ENCODE peak calls at places on chromosomes 6 and 20, in seven cellular contexts. A is vagina, D is transverse colon, L is heart left ventricle, X is lower leg skin, K is body of pancreas, C is A549. R is an unnamed sample.
A peak's percentile ranks its signal among the peaks of the same experiment; 100 is the strongest.

GRCh38 chr6:99521557-99522286 is 6.5 kb upstream of the USP45 start:
- DNase-seq in A (no peak), D (peak; percentile 12), L (peak; percentile 40), X (no peak), K (no peak), C (peak; percentile 2), R (no peak)

GRCh38 chr6:5333653-5334052 is 72.3 kb downstream of the FARS2 start:
- DNase-seq in A (no peak), D (no peak), L (no peak), X (no peak), K (no peak), C (peak; percentile 23), R (no peak)

GRCh38 chr20:845967-846893 is 12.7 kb downstream of the FAM110A start:
- DNase-seq in A (no peak), D (no peak), L (peak; percentile 49), X (no peak), K (no peak), C (no peak), R (no peak)

GRCh38 chr6:54083301-54083700 is 27.9 kb upstream of the MLIP start:
- DNase-seq in A (no peak), D (no peak), L (no peak), X (no peak), K (no peak), C (no peak), R (no peak)

GRCh38 chr6:117531346-117531745 is 48.9 kb downstream of the DCBLD1 start:
- DNase-seq in A (no peak), D (no peak), L (no peak), X (no peak), K (no peak), C (no peak), R (no peak)

GRCh38 chr20:35237486-35237885 is 11.0 kb downstream of the MMP24 start:
- DNase-seq in A (no peak), D (no peak), L (no peak), X (no peak), K (no peak), C (no peak), R (no peak)

GRCh38 chr6:157045831-157046454 is 268.8 kb downstream of the ARID1B start:
- DNase-seq in A (no peak), D (no peak), L (no peak), X (no peak), K (no peak), C (peak; percentile 57), R (no peak)

GRCh38 chr6:81938991-81939773 is 186.7 kb upstream of the TENT5A start:
- DNase-seq in A (no peak), D (no peak), L (no peak), X (no peak), K (no peak), C (no peak), R (no peak)

GRCh38 chr6:85453052-85453451 is 3.2 kb downstream of the NT5E start:
- DNase-seq in A (no peak), D (no peak), L (no peak), X (no peak), K (no peak), C (no peak), R (no peak)

GRCh38 chr6:163438940-163439335 is 24.4 kb downstream of the QKI start:
- DNase-seq in A (no peak), D (peak; percentile 53), L (peak; percentile 64), X (no peak), K (peak; percentile 45), C (no peak), R (peak; percentile 54)

GRCh38 chr6:85193339-85193738 is 256.5 kb upstream of the NT5E start:
- DNase-seq in A (no peak), D (no peak), L (no peak), X (no peak), K (no peak), C (no peak), R (no peak)

GRCh38 chr20:4767084-4767483 is 45.4 kb downstream of the PRND start:
- DNase-seq in A (no peak), D (no peak), L (no peak), X (no peak), K (no peak), C (no peak), R (no peak)

GRCh38 chr6:81743649-81744048 is 8.8 kb downstream of the TENT5A start:
- DNase-seq in A (no peak), D (no peak), L (no peak), X (no peak), K (no peak), C (no peak), R (no peak)

GRCh38 chr6:137223370-137224131 is 4.4 kb upstream of the IFNGR1 start:
- DNase-seq in A (no peak), D (no peak), L (peak; percentile 53), X (peak; percentile 68), K (peak; percentile 36), C (peak; percentile 75), R (no peak)

GRCh38 chr6:33787954-33788693 is 806 bp downstream of the LEMD2 start:
- DNase-seq in A (peak; percentile 92), D (peak; percentile 77), L (peak; percentile 86), X (peak; percentile 73), K (peak; percentile 65), C (peak; percentile 63), R (peak; percentile 84)

GRCh38 chr6:132000296-132000695 is 49.1 kb upstream of the CCN2 start:
- DNase-seq in A (no peak), D (no peak), L (no peak), X (no peak), K (no peak), C (no peak), R (no peak)

GRCh38 chr6:134864558-134864957 is 85.3 kb downstream of the ALDH8A1 start:
- DNase-seq in A (no peak), D (no peak), L (no peak), X (no peak), K (no peak), C (no peak), R (no peak)

GRCh38 chr20:16236589-16237241 is 336.5 kb downstream of the KIF16B start:
- DNase-seq in A (no peak), D (no peak), L (no peak), X (no peak), K (no peak), C (no peak), R (no peak)

GRCh38 chr6:7725849-7726415 is at the start of gene BMP6:
- DNase-seq in A (peak; percentile 90), D (peak; percentile 88), L (peak; percentile 89), X (peak; percentile 81), K (peak; percentile 85), C (peak; percentile 88), R (peak; percentile 94)

GRCh38 chr6:7721654-7722053 is 4.2 kb upstream of the BMP6 start:
- DNase-seq in A (no peak), D (no peak), L (no peak), X (no peak), K (no peak), C (peak; percentile 55), R (no peak)

GRCh38 chr6:7723041-7723447 is 2.9 kb upstream of the BMP6 start:
- DNase-seq in A (peak; percentile 90), D (peak; percentile 83), L (peak; percentile 83), X (peak; percentile 85), K (peak; percentile 74), C (peak; percentile 84), R (peak; percentile 62)

GRCh38 chr6:7725412-7725811 is 487 bp upstream of the BMP6 start:
- DNase-seq in A (no peak), D (no peak), L (no peak), X (no peak), K (no peak), C (no peak), R (no peak)

DNA sequence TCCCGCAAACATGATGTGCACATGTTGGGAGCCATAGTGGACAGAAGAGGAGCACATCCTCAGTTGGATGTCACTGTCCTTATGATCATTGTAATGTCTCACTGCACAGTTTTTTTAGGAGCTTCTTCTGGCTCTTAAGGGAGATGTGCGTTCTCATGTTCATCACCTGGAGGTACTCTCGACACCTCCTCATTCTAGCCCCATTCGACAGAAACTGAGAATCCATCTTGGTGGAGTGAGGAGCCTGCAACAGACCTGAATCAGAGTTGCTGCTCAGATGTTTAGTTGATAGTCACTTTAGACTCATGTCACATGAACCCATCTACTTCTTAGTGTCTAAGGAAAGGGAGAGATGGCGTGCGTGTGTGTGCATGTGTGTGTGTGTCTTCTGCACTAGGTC is 2.3 kb upstream of the BMP6 start:
- DNase-seq in A (peak; percentile 52), D (no peak), L (no peak), X (no peak), K (no peak), C (no peak), R (no peak)
- TF ChIP-seq POLR2A in A (no peak), D (no peak), L (no peak), X (no peak), K (no peak), C (no peak), R (no peak)

GRCh38 chr20:18310592-18310991 is 22.3 kb downstream of the ZNF133 start:
- DNase-seq in A (no peak), D (no peak), L (no peak), X (no peak), K (no peak), C (no peak), R (no peak)

GRCh38 chr20:18312723-18313122 is 24.4 kb downstream of the ZNF133 start:
- DNase-seq in A (no peak), D (no peak), L (no peak), X (no peak), K (no peak), C (no peak), R (no peak)

GRCh38 chr20:18313410-18313809 is 25.1 kb downstream of the ZNF133 start:
- DNase-seq in A (no peak), D (no peak), L (no peak), X (no peak), K (no peak), C (no peak), R (no peak)

GRCh38 chr20:18316166-18316565 is 27.8 kb downstream of the ZNF133 start:
- DNase-seq in A (no peak), D (no peak), L (no peak), X (no peak), K (no peak), C (no peak), R (no peak)

DNA sequence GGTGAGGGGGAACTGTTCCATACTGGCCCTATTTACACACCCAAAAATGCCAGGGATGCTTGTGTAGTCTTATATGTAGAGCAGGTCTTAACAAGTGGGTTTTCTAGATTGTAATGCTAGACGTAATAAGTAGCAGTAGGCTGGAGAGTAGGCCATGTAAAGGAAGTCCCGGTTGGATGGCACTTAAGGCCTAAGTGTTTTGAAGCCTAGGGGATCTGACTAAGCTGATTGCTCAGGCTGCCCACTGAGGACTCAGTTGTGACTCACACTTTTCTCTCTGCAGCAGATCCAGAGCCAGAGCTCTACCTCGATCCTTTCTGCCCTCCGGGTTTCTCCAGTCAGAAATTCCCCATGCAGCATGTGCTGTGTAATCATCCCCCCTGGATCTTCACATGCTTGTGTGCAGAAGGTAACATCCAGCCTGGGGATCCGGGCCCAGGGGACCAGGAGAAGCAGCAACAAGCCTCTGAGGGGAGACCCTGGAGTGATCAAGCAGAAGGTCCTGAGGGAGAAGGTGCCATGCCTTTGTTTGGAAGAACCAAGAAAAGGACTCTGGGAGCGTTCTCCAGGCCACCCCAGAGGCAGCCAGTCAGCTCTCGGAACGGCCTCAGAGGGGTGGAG is 26.6 kb downstream of the ZNF133 start:
- DNase-seq in A (no peak), D (no peak), L (no peak), X (no peak), K (no peak), C (peak; percentile 18), R (no peak)
- TF ChIP-seq POLR2A in A (no peak), D (no peak), L (no peak), X (no peak), K (no peak), C (no peak), R (no peak)

GRCh38 chr6:78517399-78517798 is 350.0 kb upstream of the IRAK1BP1 start:
- DNase-seq in A (no peak), D (no peak), L (no peak), X (no peak), K (no peak), C (no peak), R (no peak)
- TF ChIP-seq POLR2A in A (no peak), D (no peak), L (no peak), X (no peak), K (no peak), C (no peak), R (no peak)

GRCh38 chr6:18155864-18156396 is 708 bp downstream of the KDM1B start:
- DNase-seq in A (peak; percentile 91), D (peak; percentile 82), L (peak; percentile 47), X (peak; percentile 71), K (peak; percentile 92), C (peak; percentile 75), R (peak; percentile 81)
- TF ChIP-seq POLR2A in A (no peak), D (no peak), L (no peak), X (no peak), K (peak; percentile 40), C (no peak), R (no peak)

R was measured in right lobe of liver.